ENCODE peak calls at places on chromosomes 3 and 15, in eight cellular contexts. O, A, B, E, D, R, G and K are unnamed samples.

GRCh38 chr3:52873433-52874159 is 23.8 kb downstream of the STIMATE start:
- DNase-seq in D (no peak), G (no peak), O (peak; percentile 50), A (no peak), B (no peak), E (no peak), R (peak; percentile 53), K (no peak)

GRCh38 chr3:17038141-17038540 is 153.4 kb downstream of the PLCL2 start:
- DNase-seq in E (no peak), O (no peak), A (no peak), D (no peak), B (no peak), R (no peak), G (no peak), K (no peak)

GRCh38 chr15:68252925-68253534 is 23.5 kb upstream of the CLN6 start:
- DNase-seq in R (peak; percentile 79), D (peak; percentile 77), O (peak; percentile 86), A (no peak), G (no peak), B (peak; percentile 82), E (no peak), K (no peak)

GRCh38 chr3:61928020-61928419 is 366.6 kb downstream of the PTPRG start:
- DNase-seq in A (no peak), E (no peak), R (no peak), G (no peak), D (no peak), O (peak; percentile 38), B (no peak), K (no peak)

GRCh38 chr15:77568960-77569646 is 63.6 kb downstream of the LINGO1 start:
- DNase-seq in E (no peak), G (no peak), D (peak; percentile 58), A (no peak), O (no peak), B (no peak), R (peak; percentile 37), K (no peak)

GRCh38 chr3:31572605-31573459 is 40.1 kb downstream of the STT3B start:
- DNase-seq in B (no peak), O (no peak), D (no peak), R (no peak), E (no peak), G (no peak), A (no peak), K (no peak)

GRCh38 chr3:53594276-53594675 is 99.9 kb downstream of the CACNA1D start:
- DNase-seq in D (no peak), A (no peak), G (no peak), B (no peak), E (no peak), R (no peak), O (no peak), K (no peak)

GRCh38 chr3:40387001-40387894 is at the start of gene ENTPD3:
- DNase-seq in G (no peak), E (no peak), B (no peak), D (no peak), O (no peak), A (no peak), R (peak; percentile 50), K (no peak)

GRCh38 chr15:71707230-71708051 is 102.9 kb upstream of the NR2E3 start:
- DNase-seq in E (no peak), B (no peak), R (no peak), A (no peak), O (peak; percentile 54), G (no peak), D (no peak), K (no peak)

GRCh38 chr3:114363554-114364202 is 69.8 kb downstream of the TIGIT start:
- DNase-seq in E (no peak), D (no peak), A (no peak), O (peak; percentile 83), R (peak; percentile 69), G (no peak), B (no peak), K (no peak)

GRCh38 chr3:180048108-180048507 is 11.4 kb upstream of the PEX5L start:
- DNase-seq in O (no peak), B (no peak), R (no peak), A (no peak), D (no peak), G (no peak), E (no peak), K (no peak)

GRCh38 chr3:53724566-53724965 is 121.7 kb downstream of the CHDH start:
- DNase-seq in R (no peak), G (no peak), B (no peak), O (no peak), E (no peak), D (no peak), A (no peak), K (no peak)

GRCh38 chr15:58762731-58763130 is 8.4 kb upstream of the MINDY2 start:
- DNase-seq in G (no peak), A (no peak), O (no peak), D (no peak), B (no peak), E (no peak), R (no peak), K (no peak)

GRCh38 chr15:25244731-25245585 is 193.9 kb downstream of the UBE3A start:
- DNase-seq in D (no peak), A (no peak), B (no peak), G (peak; percentile 38), E (peak; percentile 41), O (no peak), R (no peak), K (peak; percentile 78)

GRCh38 chr3:157128771-157129671 is 30.9 kb downstream of the CCNL1 start:
- DNase-seq in A (no peak), G (no peak), D (peak; percentile 32), E (peak; percentile 55), O (peak; percentile 62), R (peak; percentile 64), B (peak; percentile 24), K (no peak)

GRCh38 chr15:62972814-62973213 is 69.7 kb upstream of the TPM1 start:
- DNase-seq in G (no peak), R (peak; percentile 91), O (peak; percentile 40), D (no peak), A (no peak), B (peak; percentile 58), E (no peak), K (no peak)

GRCh38 chr3:197540961-197541377 is 14.8 kb downstream of the BDH1 start:
- DNase-seq in R (peak; percentile 81), O (no peak), D (no peak), B (no peak), E (no peak), G (peak; percentile 38), A (no peak), K (no peak)

GRCh38 chr3:51982352-51982837 is 940 bp upstream of the ACY1 start:
- DNase-seq in G (no peak), A (no peak), B (peak; percentile 95), D (peak; percentile 85), R (no peak), O (no peak), E (no peak), K (no peak)

GRCh38 chr3:23671901-23672589 is 133.7 kb upstream of the UBE2E1 start:
- DNase-seq in B (no peak), R (peak; percentile 18), D (no peak), A (no peak), G (no peak), E (peak; percentile 56), O (peak; percentile 28), K (no peak)

GRCh38 chr3:129745253-129745652 is 138.8 kb upstream of the PLXND1 start:
- DNase-seq in R (no peak), D (no peak), O (peak; percentile 78), E (no peak), B (no peak), A (no peak), G (no peak), K (no peak)

GRCh38 chr3:134542287-134542686 is 56.4 kb downstream of the CEP63 start:
- DNase-seq in D (no peak), O (no peak), A (no peak), G (no peak), R (no peak), B (no peak), E (no peak), K (no peak)

GRCh38 chr15:96583671-96584070 is 253.2 kb downstream of the NR2F2 start:
- DNase-seq in A (no peak), R (peak; percentile 8), D (no peak), O (no peak), B (no peak), G (no peak), E (no peak), K (no peak)
- TF ChIP-seq CTCF in A (no peak), R (peak; percentile 44), D (no peak), O (no peak), B (no peak), G (no peak), E (no peak), K (peak; percentile 8)

DNA sequence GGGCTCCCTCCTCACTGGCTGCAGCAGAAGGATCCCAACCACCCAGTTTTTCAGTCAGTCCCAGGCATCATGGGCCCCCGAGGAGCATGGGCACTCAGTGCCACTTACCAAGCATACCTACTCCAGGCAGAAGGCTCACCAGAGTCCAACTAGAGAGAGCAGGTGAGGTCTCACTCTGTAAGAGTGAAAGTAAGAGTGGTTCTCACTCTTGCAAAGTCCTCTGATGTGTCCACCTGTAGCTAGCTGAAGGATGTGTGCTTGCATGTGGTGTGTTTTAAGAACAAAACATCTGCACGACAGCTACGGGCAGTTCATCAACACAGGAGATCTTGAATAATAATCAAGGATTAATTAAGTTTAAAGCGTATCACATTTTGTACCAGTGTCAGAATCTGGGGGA is 49.7 kb downstream of the CCK start:
- DNase-seq in E (no peak), R (no peak), G (no peak), B (no peak), A (no peak), D (no peak), O (no peak), K (no peak)
- TF ChIP-seq CTCF in E (no peak), R (no peak), G (no peak), B (no peak), A (no peak), D (no peak), O (no peak), K (no peak)

GRCh38 chr15:44153352-44153751 is 41.7 kb downstream of the FRMD5 start:
- DNase-seq in A (no peak), O (no peak), D (no peak), E (no peak), B (no peak), G (no peak), R (no peak), K (no peak)
- TF ChIP-seq CTCF in A (no peak), O (no peak), D (no peak), E (no peak), B (no peak), G (no peak), R (no peak), K (no peak)

GRCh38 chr3:15606434-15606891 is 4.9 kb downstream of the BTD start:
- DNase-seq in G (no peak), O (peak; percentile 12), A (no peak), B (no peak), R (peak; percentile 15), E (no peak), D (no peak), K (no peak)

GRCh38 chr3:15602146-15602536 is 596 bp downstream of the BTD start:
- DNase-seq in E (no peak), D (peak; percentile 20), G (no peak), O (no peak), R (no peak), A (no peak), B (peak; percentile 52), K (no peak)

GRCh38 chr3:15595955-15596354 is 5.4 kb downstream of the HACL1 start:
- DNase-seq in O (no peak), A (no peak), E (no peak), D (no peak), B (no peak), G (no peak), R (no peak), K (no peak)

GRCh38 chr3:15601046-15601398 is 347 bp downstream of the HACL1 start:
- DNase-seq in G (no peak), D (no peak), R (peak; percentile 43), E (no peak), A (no peak), B (peak; percentile 25), O (peak; percentile 12), K (no peak)

GRCh38 chr3:15601399-15602145 is at the start of the genes BTD and HACL1:
- DNase-seq in B (peak; percentile 95), R (peak; percentile 98), A (peak; percentile 97), O (peak; percentile 99), G (peak; percentile 98), E (peak; percentile 97), D (peak; percentile 93), K (peak; percentile 99)
- TF ChIP-seq CTCF in B (no peak), R (peak; percentile 40), A (peak; percentile 43), O (peak; percentile 19), G (no peak), E (no peak), D (peak; percentile 28), K (peak; percentile 43)